ENCODE peak calls at places on chromosomes 2 and 18, in seven cellular contexts. M, F, K, P, N, T and D are unnamed samples.

GRCh38 chr18:54983041-54983686 is 23.9 kb upstream of the CCDC68 start:
- DNase-seq in M (peak; percentile 52), F (no peak), K (no peak), P (no peak), N (no peak), T (peak; percentile 70), D (no peak)

GRCh38 chr2:238488347-238488826 is 61.7 kb downstream of the ASB1 start:
- DNase-seq in M (no peak), F (no peak), K (no peak), P (no peak), N (no peak), T (no peak), D (no peak)

GRCh38 chr2:131724019-131724418 is 196.3 kb downstream of the CCDC74A start:
- DNase-seq in M (no peak), F (no peak), K (no peak), P (no peak), N (peak; percentile 46), T (no peak), D (no peak)

GRCh38 chr2:10157293-10157692 is 34.8 kb downstream of the RRM2 start:
- DNase-seq in M (no peak), F (no peak), K (no peak), P (no peak), N (no peak), T (no peak), D (no peak)

GRCh38 chr2:54897420-54898310 is 152.6 kb downstream of the RTN4 start:
- DNase-seq in M (no peak), F (no peak), K (no peak), P (no peak), N (no peak), T (no peak), D (no peak)

GRCh38 chr18:50947899-50948298 is 19.9 kb upstream of the ELAC1 start:
- DNase-seq in M (no peak), F (no peak), K (no peak), P (no peak), N (no peak), T (no peak), D (no peak)

GRCh38 chr2:204313256-204313655 is 232.0 kb upstream of the PARD3B start:
- DNase-seq in M (no peak), F (no peak), K (no peak), P (no peak), N (no peak), T (no peak), D (no peak)

GRCh38 chr18:4101009-4101408 is 354.1 kb downstream of the DLGAP1 start:
- DNase-seq in M (no peak), F (no peak), K (no peak), P (no peak), N (no peak), T (no peak), D (no peak)

GRCh38 chr2:80086831-80087230 is 217.7 kb downstream of the LRRTM1 start:
- DNase-seq in M (peak; percentile 6), F (no peak), K (no peak), P (no peak), N (no peak), T (peak; percentile 45), D (no peak)

GRCh38 chr18:78640596-78640995 is 339.0 kb upstream of the SALL3 start:
- DNase-seq in M (no peak), F (no peak), K (no peak), P (no peak), N (no peak), T (no peak), D (no peak)

GRCh38 chr2:222733846-222734689 is 62.6 kb downstream of the MOGAT1 start:
- DNase-seq in M (no peak), F (no peak), K (peak; percentile 18), P (peak; percentile 48), N (no peak), T (no peak), D (no peak)

GRCh38 chr2:56209701-56210100 is 25.9 kb downstream of the CCDC85A start:
- DNase-seq in M (no peak), F (no peak), K (no peak), P (no peak), N (no peak), T (no peak), D (no peak)

GRCh38 chr2:190849774-190850173 is 30.8 kb upstream of the GLS start:
- DNase-seq in M (no peak), F (no peak), K (no peak), P (peak; percentile 43), N (no peak), T (no peak), D (no peak)

GRCh38 chr2:234422242-234422641 is 74.6 kb downstream of the ARL4C start:
- DNase-seq in M (no peak), F (no peak), K (no peak), P (no peak), N (no peak), T (peak; percentile 76), D (no peak)

GRCh38 chr18:32851936-32852335 is 79.1 kb upstream of the KLHL14 start:
- DNase-seq in M (no peak), F (no peak), K (no peak), P (no peak), N (no peak), T (no peak), D (no peak)

GRCh38 chr2:237341872-237342271 is 72.1 kb downstream of the COL6A3 start:
- DNase-seq in M (no peak), F (peak; percentile 30), K (no peak), P (no peak), N (no peak), T (peak; percentile 35), D (no peak)

GRCh38 chr18:26714739-26715138 is 150.8 kb downstream of the AQP4 start:
- DNase-seq in M (no peak), F (no peak), K (no peak), P (no peak), N (no peak), T (no peak), D (no peak)

GRCh38 chr18:22226801-22227200 is 57.4 kb downstream of the GATA6 start:
- DNase-seq in M (no peak), F (no peak), K (no peak), P (no peak), N (no peak), T (no peak), D (no peak)

GRCh38 chr2:67841711-67842110 is 221.1 kb downstream of the C1D start:
- DNase-seq in M (no peak), F (no peak), K (no peak), P (no peak), N (no peak), T (no peak), D (no peak)

GRCh38 chr2:236354973-236355595 is 90.9 kb upstream of the ASB18 start:
- DNase-seq in M (no peak), F (no peak), K (no peak), P (no peak), N (no peak), T (no peak), D (no peak)

GRCh38 chr2:26974352-26974751 is 3.9 kb downstream of the MAPRE3 start:
- DNase-seq in M (no peak), F (no peak), K (no peak), P (no peak), N (no peak), T (no peak), D (no peak)

GRCh38 chr2:63078852-63079606 is 28.4 kb downstream of the OTX1 start:
- DNase-seq in M (no peak), F (no peak), K (no peak), P (no peak), N (peak; percentile 28), T (no peak), D (no peak)

DNA sequence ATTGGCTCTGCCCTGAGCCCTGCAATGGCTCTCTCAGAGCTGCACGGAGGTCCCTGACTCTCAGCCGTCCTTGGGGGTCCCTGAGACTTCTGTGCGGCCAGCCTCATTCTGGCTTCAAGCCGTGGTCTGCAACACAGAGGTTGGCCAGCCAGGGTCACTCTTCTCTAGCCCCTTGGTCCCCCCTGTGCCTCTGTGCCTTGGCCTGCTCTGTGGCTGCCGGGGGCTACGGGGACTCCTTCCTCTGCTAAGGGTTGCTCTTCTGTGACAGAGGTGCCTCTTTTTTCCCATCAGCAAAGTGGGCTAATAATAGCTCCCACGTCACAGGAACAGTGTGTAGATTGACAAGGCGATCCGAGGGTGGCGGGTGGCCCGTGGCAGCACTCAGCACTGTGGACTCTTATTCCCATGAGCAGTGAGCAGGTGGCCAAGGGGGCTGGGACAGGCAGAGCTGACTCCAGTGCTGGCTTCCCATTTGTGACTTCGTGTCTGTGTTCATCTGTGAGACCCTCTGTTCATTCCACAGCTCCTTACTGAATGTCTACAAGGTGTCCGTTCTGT is 19.4 kb downstream of the INHBB start:
- DNase-seq in M (no peak), F (no peak), K (no peak), P (no peak), N (no peak), T (no peak), D (no peak)
- TF ChIP-seq CTCF in M (no peak), F (no peak), K (no peak), P (no peak), N (no peak), T (no peak), D (no peak)

GRCh38 chr2:205995260-205995659 is 90.7 kb downstream of the INO80D start:
- DNase-seq in M (no peak), F (no peak), K (no peak), P (no peak), N (no peak), T (no peak), D (no peak)
- TF ChIP-seq CTCF in M (no peak), F (no peak), K (no peak), P (no peak), N (no peak), T (peak; percentile 26), D (no peak)

DNA sequence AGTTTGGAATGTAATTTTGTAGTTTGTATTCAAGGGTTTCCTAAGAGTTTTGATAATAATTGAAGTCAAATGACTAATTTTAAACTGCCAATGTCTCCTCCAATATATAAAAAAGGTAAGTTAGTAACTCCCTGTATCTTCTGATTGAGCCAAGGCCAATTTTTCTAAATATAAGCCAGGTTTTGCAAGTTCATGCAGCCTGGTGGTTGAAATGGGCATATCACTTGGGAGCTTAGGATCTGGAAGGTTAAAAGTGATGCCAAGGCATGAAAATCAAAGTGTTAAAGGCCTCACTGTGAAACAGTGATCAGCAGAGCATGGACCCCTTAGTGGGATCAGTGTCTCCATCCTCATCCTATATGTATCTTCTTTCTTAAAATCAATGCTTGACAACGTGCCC is 60.5 kb downstream of the MERTK start:
- DNase-seq in M (no peak), F (no peak), K (no peak), P (no peak), N (no peak), T (no peak), D (no peak)
- TF ChIP-seq CTCF in M (no peak), F (peak; percentile 43), K (no peak), P (no peak), N (peak; percentile 32), T (no peak), D (no peak)

GRCh38 chr2:35343135-35343534 is 1012.4 kb upstream of the CRIM1 start:
- DNase-seq in M (no peak), F (no peak), K (no peak), P (no peak), N (no peak), T (no peak), D (no peak)
- TF ChIP-seq CTCF in M (no peak), F (no peak), K (no peak), P (no peak), N (no peak), T (no peak), D (no peak)

GRCh38 chr2:53740170-53740569 is 27.4 kb upstream of the CHAC2 start:
- DNase-seq in M (peak; percentile 13), F (no peak), K (no peak), P (no peak), N (no peak), T (peak; percentile 19), D (no peak)
- TF ChIP-seq CTCF in M (peak; percentile 49), F (no peak), K (no peak), P (peak; percentile 59), N (no peak), T (peak; percentile 61), D (no peak)

GRCh38 chr2:213164263-213164662 is 12.9 kb upstream of the IKZF2 start:
- DNase-seq in M (no peak), F (no peak), K (no peak), P (no peak), N (no peak), T (no peak), D (no peak)
- TF ChIP-seq CTCF in M (no peak), F (no peak), K (no peak), P (no peak), N (no peak), T (no peak), D (no peak)